ENCODE peak calls at places on chromosome 10, in six cellular contexts. One of them, this sample, is unnamed.
A peak's percentile ranks its signal among the peaks of the same experiment; 100 is the strongest.

GRCh38 chr10:11434323-11434722 is 177.1 kb downstream of the USP6NL start:
- DNase-seq in GM23248: no peak
- DNase-seq in keratinocyte: no peak
- DNase-seq in PC-9: no peak
- DNase-seq in A673: no peak
- DNase-seq in PC-3: no peak
- DNase-seq in this sample: no peak

GRCh38 chr10:58998924-58999713 is 177.3 kb upstream of the PHYHIPL start:
- DNase-seq in GM23248: no peak
- DNase-seq in keratinocyte: no peak
- DNase-seq in PC-3: no peak
- DNase-seq in PC-9: no peak
- DNase-seq in A673: no peak
- DNase-seq in this sample: no peak

GRCh38 chr10:7333995-7334964 is 76.6 kb downstream of the SFMBT2 start:
- DNase-seq in PC-3: no peak
- DNase-seq in A673: no peak
- DNase-seq in GM23248: no peak
- DNase-seq in keratinocyte: no peak
- DNase-seq in PC-9: no peak
- DNase-seq in this sample: no peak

GRCh38 chr10:23099816-23100215 is 4.4 kb downstream of the MSRB2 start:
- DNase-seq in PC-3: peak; percentile 62
- DNase-seq in PC-9: no peak
- DNase-seq in A673: peak; percentile 39
- DNase-seq in keratinocyte: no peak
- DNase-seq in GM23248: peak; percentile 29
- DNase-seq in this sample: peak; percentile 42

GRCh38 chr10:31090894-31091607 is 59.4 kb upstream of the ZNF438 start:
- DNase-seq in A673: no peak
- DNase-seq in keratinocyte: no peak
- DNase-seq in PC-3: no peak
- DNase-seq in GM23248: no peak
- DNase-seq in PC-9: no peak
- DNase-seq in this sample: no peak

GRCh38 chr10:114437456-114438292 is 33.4 kb upstream of the AFAP1L2 start:
- DNase-seq in PC-9: no peak
- DNase-seq in GM23248: peak; percentile 54
- DNase-seq in PC-3: peak; percentile 55
- DNase-seq in A673: peak; percentile 9
- DNase-seq in keratinocyte: no peak
- DNase-seq in this sample: peak; percentile 26

GRCh38 chr10:119278126-119278701 is 70.8 kb downstream of the GRK5 start:
- DNase-seq in PC-9: no peak
- DNase-seq in A673: peak; percentile 60
- DNase-seq in GM23248: no peak
- DNase-seq in PC-3: no peak
- DNase-seq in keratinocyte: no peak
- DNase-seq in this sample: no peak

GRCh38 chr10:80517416-80518142 is 20.1 kb upstream of the SH2D4B start:
- DNase-seq in GM23248: no peak
- DNase-seq in PC-9: no peak
- DNase-seq in keratinocyte: no peak
- DNase-seq in A673: no peak
- DNase-seq in PC-3: no peak
- DNase-seq in this sample: no peak

GRCh38 chr10:125158528-125159485 is 1.6 kb downstream of the CTBP2 start:
- DNase-seq in PC-3: peak; percentile 44
- DNase-seq in GM23248: peak; percentile 71
- DNase-seq in PC-9: peak; percentile 35
- DNase-seq in keratinocyte: no peak
- DNase-seq in A673: peak; percentile 63
- DNase-seq in this sample: peak; percentile 56

GRCh38 chr10:126734015-126734414 is 63.5 kb upstream of the C10orf90 start:
- DNase-seq in keratinocyte: peak; percentile 5
- DNase-seq in PC-3: no peak
- DNase-seq in PC-9: no peak
- DNase-seq in GM23248: peak; percentile 65
- DNase-seq in A673: no peak
- DNase-seq in this sample: peak; percentile 66

GRCh38 chr10:2924425-2924824 is 142.9 kb upstream of the PFKP start:
- DNase-seq in A673: no peak
- DNase-seq in PC-3: no peak
- DNase-seq in keratinocyte: no peak
- DNase-seq in PC-9: no peak
- DNase-seq in GM23248: no peak
- DNase-seq in this sample: no peak

GRCh38 chr10:13945760-13946460 is 359.1 kb downstream of the PRPF18 start:
- DNase-seq in PC-3: no peak
- DNase-seq in keratinocyte: no peak
- DNase-seq in A673: no peak
- DNase-seq in PC-9: peak; percentile 36
- DNase-seq in GM23248: no peak
- DNase-seq in this sample: no peak

GRCh38 chr10:96598841-96599240 is 12.0 kb upstream of the TM9SF3 start:
- DNase-seq in A673: no peak
- DNase-seq in PC-3: no peak
- DNase-seq in keratinocyte: no peak
- DNase-seq in GM23248: no peak
- DNase-seq in PC-9: no peak
- DNase-seq in this sample: no peak

GRCh38 chr10:123007558-123008378 is 827 bp downstream of the IKZF5 start:
- DNase-seq in keratinocyte: peak; percentile 26
- DNase-seq in PC-9: peak; percentile 3
- DNase-seq in A673: peak; percentile 63
- DNase-seq in GM23248: peak; percentile 88
- DNase-seq in PC-3: peak; percentile 52
- DNase-seq in this sample: peak; percentile 69

GRCh38 chr10:124089859-124090258 is 3.5 kb downstream of the CHST15 start:
- DNase-seq in PC-9: no peak
- DNase-seq in GM23248: no peak
- DNase-seq in A673: no peak
- DNase-seq in keratinocyte: no peak
- DNase-seq in PC-3: no peak
- DNase-seq in this sample: no peak

GRCh38 chr10:124093076-124093773 is at the start of gene CHST15:
- DNase-seq in PC-3: peak; percentile 83
- DNase-seq in keratinocyte: no peak
- DNase-seq in GM23248: peak; percentile 38
- DNase-seq in PC-9: peak; percentile 65
- DNase-seq in A673: peak; percentile 45
- DNase-seq in this sample: peak; percentile 90

GRCh38 chr10:124092270-124093075 is 925 bp downstream of the CHST15 start:
- DNase-seq in GM23248: peak; percentile 37
- DNase-seq in A673: peak; percentile 35
- DNase-seq in keratinocyte: no peak
- DNase-seq in PC-9: peak; percentile 56
- DNase-seq in PC-3: peak; percentile 30
- DNase-seq in this sample: peak; percentile 87

GRCh38 chr10:124090630-124091209 is 2.7 kb downstream of the CHST15 start:
- DNase-seq in A673: no peak
- DNase-seq in PC-9: peak; percentile 24
- DNase-seq in keratinocyte: no peak
- DNase-seq in PC-3: peak; percentile 56
- DNase-seq in GM23248: no peak
- DNase-seq in this sample: peak; percentile 44

GRCh38 chr10:124091646-124092269 is 1.6 kb downstream of the CHST15 start:
- DNase-seq in GM23248: peak; percentile 22
- DNase-seq in PC-3: no peak
- DNase-seq in keratinocyte: no peak
- DNase-seq in A673: no peak
- DNase-seq in PC-9: peak; percentile 19
- DNase-seq in this sample: peak; percentile 41
- TF ChIP-seq EZH2 in GM23248: peak; percentile 32
- TF ChIP-seq EZH2 in PC-3: no peak
- TF ChIP-seq EZH2 in keratinocyte: no peak
- TF ChIP-seq EZH2 in A673: peak; percentile 61
- TF ChIP-seq EZH2 in PC-9: no peak
- TF ChIP-seq EZH2 in this sample: no peak

GRCh38 chr10:92688927-92689662 is 660 bp upstream of the HHEX start:
- DNase-seq in keratinocyte: no peak
- DNase-seq in PC-3: peak; percentile 20
- DNase-seq in A673: peak; percentile 14
- DNase-seq in GM23248: peak; percentile 45
- DNase-seq in PC-9: no peak
- DNase-seq in this sample: no peak
- TF ChIP-seq EZH2 in keratinocyte: peak; percentile 99
- TF ChIP-seq EZH2 in PC-3: no peak
- TF ChIP-seq EZH2 in A673: no peak
- TF ChIP-seq EZH2 in GM23248: peak; percentile 83
- TF ChIP-seq EZH2 in PC-9: no peak
- TF ChIP-seq EZH2 in this sample: no peak

GRCh38 chr10:74684462-74684861 is 141.9 kb upstream of the KAT6B start:
- DNase-seq in keratinocyte: no peak
- DNase-seq in A673: no peak
- DNase-seq in PC-3: no peak
- DNase-seq in PC-9: no peak
- DNase-seq in GM23248: no peak
- DNase-seq in this sample: no peak

GRCh38 chr10:74691164-74691563 is 135.2 kb upstream of the KAT6B start:
- DNase-seq in PC-9: no peak
- DNase-seq in keratinocyte: no peak
- DNase-seq in GM23248: no peak
- DNase-seq in PC-3: no peak
- DNase-seq in A673: no peak
- DNase-seq in this sample: no peak

DNA sequence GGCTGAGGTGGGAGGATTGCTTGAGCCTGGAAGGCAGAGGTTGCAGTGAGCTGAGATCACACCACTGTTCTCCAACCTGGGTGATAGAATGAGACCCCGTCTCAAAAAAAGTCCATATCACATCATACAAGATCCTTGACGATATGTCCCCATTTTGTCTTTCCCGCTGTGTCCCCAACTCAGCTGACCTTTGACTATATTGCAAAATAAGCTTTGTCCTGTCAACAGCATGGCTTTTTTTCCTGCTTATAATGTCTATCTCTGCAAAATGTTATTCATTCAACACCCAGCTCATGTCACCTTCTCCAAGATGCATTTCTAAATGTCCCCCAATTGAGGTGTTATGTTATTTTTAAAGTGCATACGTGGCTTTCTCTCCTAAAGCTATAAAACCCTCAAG is 136.0 kb upstream of the KAT6B start:
- DNase-seq in A673: no peak
- DNase-seq in keratinocyte: no peak
- DNase-seq in PC-9: no peak
- DNase-seq in PC-3: no peak
- DNase-seq in GM23248: no peak
- DNase-seq in this sample: no peak
- TF ChIP-seq EZH2 in A673: no peak
- TF ChIP-seq EZH2 in keratinocyte: no peak
- TF ChIP-seq EZH2 in PC-9: no peak
- TF ChIP-seq EZH2 in PC-3: no peak
- TF ChIP-seq EZH2 in GM23248: no peak
- TF ChIP-seq EZH2 in this sample: no peak

GRCh38 chr10:42868530-42868929 is 85.9 kb downstream of the BMS1 start:
- DNase-seq in PC-9: no peak
- DNase-seq in keratinocyte: no peak
- DNase-seq in PC-3: no peak
- DNase-seq in A673: no peak
- DNase-seq in GM23248: no peak
- DNase-seq in this sample: no peak

GRCh38 chr10:42867571-42867970 is 85.0 kb downstream of the BMS1 start:
- DNase-seq in PC-3: no peak
- DNase-seq in PC-9: no peak
- DNase-seq in A673: no peak
- DNase-seq in keratinocyte: no peak
- DNase-seq in GM23248: no peak
- DNase-seq in this sample: no peak

GRCh38 chr10:42865716-42866114 is 83.1 kb downstream of the BMS1 start:
- DNase-seq in keratinocyte: no peak
- DNase-seq in PC-9: no peak
- DNase-seq in A673: no peak
- DNase-seq in PC-3: no peak
- DNase-seq in GM23248: no peak
- DNase-seq in this sample: no peak

GRCh38 chr10:42864575-42864974 is 82.0 kb downstream of the BMS1 start:
- DNase-seq in keratinocyte: no peak
- DNase-seq in PC-3: peak; percentile 26
- DNase-seq in GM23248: peak; percentile 28
- DNase-seq in A673: no peak
- DNase-seq in PC-9: peak; percentile 9
- DNase-seq in this sample: peak; percentile 18

DNA sequence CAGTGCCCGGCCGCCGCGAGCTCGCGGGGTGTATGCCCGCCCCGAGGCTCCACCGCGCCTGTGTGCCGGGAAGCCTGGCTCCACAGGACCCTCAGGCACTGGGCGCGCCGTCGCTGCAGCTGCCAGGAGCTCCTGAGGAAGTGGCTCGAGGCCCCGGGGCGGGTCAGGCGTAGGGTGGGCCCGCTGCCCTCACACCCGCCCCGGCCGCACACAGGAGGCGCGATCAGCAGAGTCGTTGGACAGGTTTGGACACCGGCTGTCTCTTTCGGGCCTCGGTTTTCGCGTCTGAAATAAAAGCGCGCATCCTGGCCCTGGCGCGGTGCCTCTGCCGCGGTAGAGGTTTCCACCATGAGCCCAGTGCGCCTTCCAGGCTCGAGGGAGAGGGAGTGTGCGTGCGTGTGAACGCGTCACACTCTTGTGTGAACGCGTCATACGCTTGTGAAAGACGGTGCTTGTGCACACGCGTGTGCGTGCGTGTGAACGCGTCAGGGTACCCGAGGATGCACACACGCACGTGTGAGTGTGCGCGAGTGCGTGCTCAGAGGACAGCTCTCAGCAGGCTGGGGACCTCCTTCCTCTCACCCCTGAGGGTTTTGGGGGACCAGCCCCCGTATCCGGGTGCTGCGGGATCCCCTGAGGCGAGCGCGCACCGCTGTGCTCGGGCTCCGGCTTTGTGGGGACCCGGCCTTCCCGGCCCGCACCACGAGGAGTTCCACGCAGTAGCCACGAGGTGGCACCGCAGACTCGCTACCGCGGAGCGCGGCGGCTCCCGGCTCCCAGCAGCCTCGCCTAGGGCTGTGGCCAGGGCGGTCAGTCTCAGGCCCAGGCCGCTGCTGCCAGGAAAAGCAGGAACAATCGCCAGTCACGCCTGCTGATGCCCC is 83.8 kb downstream of the BMS1 start:
- DNase-seq in keratinocyte: no peak
- DNase-seq in GM23248: peak; percentile 88
- DNase-seq in A673: peak; percentile 72
- DNase-seq in PC-3: peak; percentile 78
- DNase-seq in PC-9: peak; percentile 84
- DNase-seq in this sample: peak; percentile 57
- TF ChIP-seq EZH2 in keratinocyte: no peak
- TF ChIP-seq EZH2 in GM23248: no peak
- TF ChIP-seq EZH2 in A673: no peak
- TF ChIP-seq EZH2 in PC-3: no peak
- TF ChIP-seq EZH2 in PC-9: no peak
- TF ChIP-seq EZH2 in this sample: no peak

GRCh38 chr10:101778781-101779543 is 3.0 kb upstream of the FGF8 start:
- DNase-seq in PC-9: no peak
- DNase-seq in keratinocyte: no peak
- DNase-seq in PC-3: no peak
- DNase-seq in GM23248: peak; percentile 60
- DNase-seq in A673: no peak
- DNase-seq in this sample: no peak
- TF ChIP-seq EZH2 in PC-9: no peak
- TF ChIP-seq EZH2 in keratinocyte: peak; percentile 20
- TF ChIP-seq EZH2 in PC-3: no peak
- TF ChIP-seq EZH2 in GM23248: no peak
- TF ChIP-seq EZH2 in A673: no peak
- TF ChIP-seq EZH2 in this sample: no peak